ENCODE peak calls at places on chromosomes 11 and 22, in four cellular contexts. Z is mucosa of descending colon, T is spleen, L is IMR-90. G is an unnamed sample.

GRCh38 chr11:38814670-38815069 is 2216.6 kb upstream of the RAG2 start:
- DNase-seq in Z (no peak), L (peak; percentile 58), T (no peak), G (no peak)

GRCh38 chr11:124122123-124122522 is 6.9 kb downstream of the VWA5A start:
- DNase-seq in L (no peak), T (no peak), Z (no peak), G (no peak)

GRCh38 chr11:15158351-15159015 is 43.8 kb downstream of the INSC start:
- DNase-seq in T (no peak), Z (no peak), L (peak; percentile 88), G (no peak)

GRCh38 chr11:57348636-57349323 is 10.6 kb downstream of the P2RX3 start:
- DNase-seq in Z (no peak), L (peak; percentile 13), T (peak; percentile 57), G (no peak)

GRCh38 chr11:38100836-38101235 is 1502.8 kb upstream of the RAG2 start:
- DNase-seq in T (no peak), L (no peak), Z (no peak), G (no peak)

GRCh38 chr22:27997538-27997937 is 78.5 kb upstream of the PITPNB start:
- DNase-seq in L (peak; percentile 25), T (peak; percentile 68), Z (no peak), G (no peak)

GRCh38 chr11:70480711-70481110 is 82.4 kb downstream of the CTTN start:
- DNase-seq in Z (no peak), L (no peak), T (no peak), G (no peak)

GRCh38 chr11:2205214-2205770 is 33.7 kb upstream of the TH start:
- DNase-seq in T (no peak), Z (no peak), L (no peak), G (no peak)

GRCh38 chr11:29280452-29280851 is 736.4 kb downstream of the KCNA4 start:
- DNase-seq in T (no peak), L (peak; percentile 25), Z (no peak), G (no peak)

GRCh38 chr11:27201454-27202302 is 161.1 kb downstream of the BBOX1 start:
- DNase-seq in L (peak; percentile 48), T (no peak), Z (peak; percentile 99), G (no peak)

GRCh38 chr11:10460611-10461275 is 5.7 kb downstream of the AMPD3 start:
- DNase-seq in Z (no peak), L (no peak), T (no peak), G (no peak)

GRCh38 chr11:27485930-27486773 is 13.6 kb upstream of the LGR4 start:
- DNase-seq in L (peak; percentile 61), T (no peak), Z (peak; percentile 84), G (peak; percentile 25)

GRCh38 chr11:121553806-121554205 is 101.0 kb upstream of the SORL1-AS1 start:
- DNase-seq in T (no peak), Z (peak; percentile 69), L (peak; percentile 44), G (no peak)

GRCh38 chr11:102306048-102306575 is 11.2 kb upstream of the BIRC3 start:
- DNase-seq in T (no peak), Z (peak; percentile 70), L (no peak), G (no peak)

GRCh38 chr11:134461621-134462020 is 49.6 kb upstream of the B3GAT1 start:
- DNase-seq in Z (no peak), L (no peak), T (no peak), G (no peak)

GRCh38 chr11:83643115-83643514 is 356.9 kb upstream of the CCDC90B start:
- DNase-seq in Z (no peak), L (no peak), T (no peak), G (no peak)

GRCh38 chr22:41913040-41913719 is 1.7 kb downstream of the SHISA8 start:
- DNase-seq in Z (no peak), T (no peak), L (no peak), G (no peak)

GRCh38 chr22:41915035-41915782 is at the start of gene SHISA8:
- DNase-seq in L (peak; percentile 7), Z (peak; percentile 57), T (peak; percentile 91), G (peak; percentile 82)

GRCh38 chr22:41915783-41916493 is 1.1 kb upstream of the SHISA8 start:
- DNase-seq in T (no peak), L (no peak), Z (no peak), G (peak; percentile 55)

GRCh38 chr22:41913842-41914534 is 886 bp downstream of the SHISA8 start:
- DNase-seq in Z (no peak), T (no peak), L (no peak), G (peak; percentile 92)

DNA sequence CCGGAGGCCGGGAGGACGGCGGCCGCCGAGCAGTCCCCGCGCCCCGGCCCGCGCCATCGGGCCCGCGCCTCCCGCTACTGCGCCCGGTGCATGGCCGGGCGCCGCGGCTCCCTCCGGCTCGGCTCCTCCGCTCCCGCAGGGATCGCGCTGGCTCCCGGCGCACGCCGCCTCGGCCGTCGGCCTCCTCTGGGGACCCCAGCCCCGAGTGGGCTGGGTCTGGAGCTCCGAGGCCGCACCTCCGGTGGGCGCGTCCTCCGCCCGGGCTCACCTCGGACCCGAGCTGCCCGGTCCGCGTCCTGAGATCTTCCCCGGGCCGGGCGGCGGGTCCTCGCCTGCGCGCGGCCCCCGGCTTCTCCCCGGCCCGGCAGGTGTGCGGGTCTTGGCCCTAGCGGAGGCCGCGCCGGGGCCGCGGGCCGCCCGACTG is 251 bp downstream of the SHISA8 start:
- DNase-seq in L (no peak), T (peak; percentile 75), Z (no peak), G (peak; percentile 91)
- H3K4me3 ChIP-seq in L (no peak overlapping the region), T (peak overlapping the region; percentile 41), Z (no peak overlapping the region), G (peak overlapping the region; percentile 54)

DNA sequence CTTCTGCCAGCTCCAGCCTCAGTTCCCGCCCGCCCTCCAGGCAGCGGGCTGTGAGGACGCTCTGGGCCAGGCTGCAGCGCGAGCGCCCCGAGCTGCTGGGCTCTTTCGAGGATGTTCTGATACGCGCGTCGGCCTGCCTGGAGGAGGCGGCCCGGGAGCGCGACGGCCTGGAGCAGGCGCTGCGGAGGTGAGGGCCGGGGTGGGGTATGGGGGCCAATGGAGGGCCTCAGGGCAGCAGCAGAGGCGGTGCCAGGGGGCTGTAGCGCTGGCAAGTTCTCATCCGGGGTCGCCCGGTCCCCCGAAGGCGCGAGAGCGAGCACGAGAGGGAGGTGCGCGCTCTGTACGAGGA is 2.2 kb downstream of the CRACR2B start:
- DNase-seq in Z (no peak), T (no peak), L (no peak), G (no peak)
- H3K4me3 ChIP-seq in Z (no peak overlapping the region), T (peak overlapping the region; percentile 50), L (no peak overlapping the region), G (peak overlapping the region; percentile 49)

GRCh38 chr11:665062-665706 is 28.1 kb downstream of the DRD4 start:
- DNase-seq in T (no peak), Z (no peak), L (no peak), G (no peak)
- H3K4me3 ChIP-seq in T (no peak overlapping the region), Z (no peak overlapping the region), L (no peak overlapping the region), G (no peak overlapping the region)

GRCh38 chr11:94379619-94380018 is 21.6 kb downstream of the GPR83 start:
- DNase-seq in Z (no peak), L (no peak), T (no peak), G (no peak)

GRCh38 chr11:94376841-94377240 is 24.4 kb downstream of the GPR83 start:
- DNase-seq in Z (no peak), T (no peak), L (no peak), G (no peak)
- H3K4me3 ChIP-seq in Z (no peak overlapping the region), T (no peak overlapping the region), L (no peak overlapping the region), G (no peak overlapping the region)

GRCh38 chr11:17528181-17528691 is 16.0 kb downstream of the USH1C start:
- DNase-seq in T (no peak), Z (peak; percentile 67), L (peak; percentile 28), G (peak; percentile 95)

GRCh38 chr11:17531818-17532131 is 12.4 kb downstream of the USH1C start:
- DNase-seq in L (peak; percentile 64), T (no peak), Z (peak; percentile 18), G (no peak)

GRCh38 chr11:17528906-17529813 is 15.1 kb downstream of the USH1C start:
- DNase-seq in L (no peak), T (no peak), Z (no peak), G (no peak)

GRCh38 chr11:17531071-17531817 is 13.0 kb downstream of the USH1C start:
- DNase-seq in Z (no peak), L (no peak), T (no peak), G (no peak)

GRCh38 chr11:17529814-17530162 is 14.4 kb downstream of the USH1C start:
- DNase-seq in L (no peak), Z (no peak), T (no peak), G (no peak)
- H3K4me3 ChIP-seq in L (no peak overlapping the region), Z (no peak overlapping the region), T (no peak overlapping the region), G (no peak overlapping the region)